ENCODE peak calls at places on chromosomes 4 and X, in ten cellular contexts. U is transverse colon, C is uterus, M is esophagus muscularis mucosa, E is IMR-90, L is thyroid gland, Y is ovary, D is GM12891, F is adrenal gland, A is suprapubic skin. S is an unnamed sample.
A peak's percentile ranks its signal among the peaks of the same experiment; 100 is the strongest.

GRCh38 chr4:74190332-74190731 is 32.4 kb downstream of the MTHFD2L start:
- DNase-seq in C (no peak), M (no peak), Y (no peak), E (no peak), A (no peak), U (no peak), F (no peak), D (no peak), L (no peak), S (no peak)

GRCh38 chr4:154018659-154019058 is 229.8 kb upstream of the SFRP2 start:
- DNase-seq in Y (no peak), E (no peak), A (no peak), L (no peak), U (no peak), M (no peak), C (no peak), F (no peak), D (no peak), S (no peak)

GRCh38 chrX:111728096-111728495 is 47.1 kb downstream of the ALG13 start:
- DNase-seq in Y (no peak), D (no peak), E (peak; percentile 26), F (no peak), A (no peak), C (no peak), U (no peak), M (no peak), L (no peak), S (no peak)

GRCh38 chrX:115547448-115547847 is 13.5 kb upstream of the PLS3 start:
- DNase-seq in F (no peak), L (no peak), M (no peak), C (no peak), U (no peak), A (no peak), Y (no peak), D (no peak), E (no peak), S (no peak)

GRCh38 chrX:124349054-124349453 is 2.7 kb downstream of the SH2D1A start:
- DNase-seq in L (no peak), D (no peak), U (no peak), Y (no peak), A (no peak), E (no peak), C (no peak), M (no peak), F (no peak), S (no peak)

GRCh38 chr4:101349346-101350064 is 2.2 kb upstream of the PPP3CA start:
- DNase-seq in L (peak; percentile 88), D (no peak), C (peak; percentile 40), Y (peak; percentile 57), A (no peak), U (peak; percentile 51), F (peak; percentile 57), M (no peak), E (no peak), S (no peak)

GRCh38 chrX:49042581-49043219 is 457 bp downstream of the TFE3 start:
- DNase-seq in D (no peak), Y (no peak), M (no peak), F (peak; percentile 27), E (no peak), C (no peak), A (no peak), L (peak; percentile 10), U (no peak), S (no peak)

GRCh38 chr4:26263165-26263564 is 57.6 kb upstream of the RBPJ start:
- DNase-seq in L (no peak), Y (no peak), U (no peak), D (no peak), F (no peak), C (no peak), M (no peak), A (no peak), E (no peak), S (peak; percentile 7)

GRCh38 chr4:87073570-87074470 is 139.0 kb downstream of the AFF1 start:
- DNase-seq in D (no peak), E (peak; percentile 62), A (no peak), U (peak; percentile 60), M (no peak), L (peak; percentile 44), Y (no peak), F (peak; percentile 34), C (no peak), S (no peak)
- TF ChIP-seq POLR2A in D (peak; percentile 1), E (no peak), A (no peak), U (no peak), M (no peak), L (no peak), Y (no peak), F (no peak), C (no peak), S (no peak)

GRCh38 chr4:184825394-184826314 is at the start of gene ACSL1:
- DNase-seq in F (peak; percentile 78), Y (peak; percentile 82), U (peak; percentile 76), D (peak; percentile 92), C (peak; percentile 84), L (peak; percentile 80), M (no peak), A (peak; percentile 87), E (peak; percentile 53), S (peak; percentile 68)
- TF ChIP-seq POLR2A in F (peak; percentile 75), Y (no peak), U (peak; percentile 37), D (peak; percentile 57), C (peak; percentile 80), L (peak; percentile 90), M (peak; percentile 22), A (peak; percentile 66), E (peak; percentile 90), S (peak; percentile 68)

GRCh38 chrX:15789979-15790765 is at the start of gene ZRSR2:
- DNase-seq in U (peak; percentile 92), D (peak; percentile 63), M (peak; percentile 94), E (peak; percentile 78), F (peak; percentile 93), A (peak; percentile 89), L (peak; percentile 84), C (peak; percentile 84), Y (peak; percentile 84), S (peak; percentile 42)
- TF ChIP-seq POLR2A in U (peak; percentile 57), D (peak; percentile 64), M (peak; percentile 31), E (peak; percentile 41), F (peak; percentile 48), A (peak; percentile 51), L (peak; percentile 81), C (peak; percentile 36), Y (peak; percentile 61), S (peak; percentile 67)

DNA sequence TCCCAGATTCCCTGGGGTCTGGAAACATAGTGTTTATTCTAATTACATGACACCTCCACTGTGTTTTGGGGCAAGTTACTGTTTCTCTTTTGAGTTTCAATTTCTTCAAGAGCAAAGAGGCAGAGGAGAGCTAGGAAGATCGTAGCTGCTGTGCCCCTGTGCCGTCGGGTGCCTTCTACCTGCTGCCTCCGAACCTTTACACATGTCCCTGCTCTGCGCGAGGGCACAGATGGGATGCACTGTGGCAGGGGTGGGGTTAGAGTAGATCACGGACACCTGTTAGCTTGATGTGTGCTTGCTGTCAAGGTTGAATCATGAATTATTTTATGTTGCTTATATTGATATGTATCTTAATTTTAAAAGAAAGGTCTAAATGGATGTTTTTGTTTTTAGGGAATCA is 71.1 kb upstream of the MSANTD1 start:
- DNase-seq in D (no peak), C (no peak), M (no peak), A (no peak), U (no peak), Y (no peak), F (no peak), L (no peak), E (no peak), S (no peak)
- TF ChIP-seq POLR2A in D (no peak), C (no peak), M (no peak), A (no peak), U (no peak), Y (no peak), F (no peak), L (no peak), E (no peak), S (no peak)

DNA sequence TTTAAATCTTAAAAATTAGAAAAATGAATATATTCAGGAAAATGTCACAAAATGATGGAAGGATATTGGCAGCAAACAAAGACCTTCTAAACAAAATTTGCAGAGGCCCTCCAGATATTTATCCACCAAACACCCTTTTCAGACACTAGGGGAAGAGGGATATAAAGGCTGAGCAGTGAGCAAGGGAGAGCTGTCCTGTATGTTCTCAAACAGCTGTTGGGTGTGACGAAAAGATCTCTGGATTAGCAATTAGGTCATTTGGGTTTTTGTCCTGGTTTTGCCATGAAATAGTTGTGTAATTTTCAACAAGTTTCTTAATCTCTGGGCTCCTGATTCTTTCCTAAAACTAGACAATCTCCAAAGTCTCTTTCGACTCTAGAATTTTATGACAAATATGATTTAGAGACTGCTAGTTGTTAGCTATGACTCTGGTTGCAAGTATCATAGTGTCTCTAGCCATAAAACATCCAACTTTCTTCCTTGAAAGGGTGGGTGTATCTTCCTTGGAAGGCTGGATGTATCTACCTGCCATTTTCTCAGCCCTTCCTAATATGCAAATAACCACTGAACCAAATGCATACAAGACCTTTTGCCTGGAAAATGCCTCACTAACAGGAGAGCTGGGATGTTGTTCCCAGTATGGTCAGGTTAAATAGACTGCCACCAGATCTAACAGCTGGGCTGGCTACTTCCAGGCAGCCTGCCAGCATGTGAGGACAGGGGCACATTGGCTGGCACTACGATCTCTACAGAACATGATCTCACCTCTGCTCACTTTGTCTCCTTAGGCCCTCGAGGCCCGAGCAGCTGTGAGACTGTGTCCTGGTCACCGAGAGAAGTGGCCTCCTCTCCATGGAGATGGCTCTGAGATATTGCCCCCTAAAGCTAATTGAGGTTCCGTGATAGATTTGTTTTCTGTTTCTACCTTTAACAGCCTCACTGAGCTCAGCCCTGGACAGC is 225.5 kb upstream of the JADE1 start:
- DNase-seq in A (no peak), C (no peak), L (peak; percentile 85), Y (no peak), M (no peak), F (peak; percentile 45), E (no peak), D (no peak), U (no peak), S (no peak)
- TF ChIP-seq POLR2A in A (no peak), C (no peak), L (peak; percentile 21), Y (no peak), M (no peak), F (no peak), E (no peak), D (no peak), U (no peak), S (no peak)

S was measured in H54.